ENCODE peak calls at places on chromosome 19, in ten cellular contexts. One of them, this sample, is unnamed.

GRCh38 chr19:41804327-41804726 is 7.9 kb downstream of the CEACAM3 start:
- DNase-seq in lower leg skin: no peak
- DNase-seq in ELR: no peak
- DNase-seq in astrocyte of the spinal cord: no peak
- DNase-seq in cardiac fibroblast: no peak
- DNase-seq in MCF 10A: no peak
- DNase-seq in upper lobe of right lung: no peak
- DNase-seq in AG08395: no peak
- DNase-seq in activated T-cell treated with anti-CD3 and anti-CD28 coated beads for 1 hour: no peak
- DNase-seq in ELF-1: no peak
- DNase-seq in this sample: no peak

GRCh38 chr19:55563261-55563690 is 17.4 kb downstream of the ZNF579 start:
- DNase-seq in astrocyte of the spinal cord: no peak
- DNase-seq in AG08395: peak
- DNase-seq in MCF 10A: no peak
- DNase-seq in upper lobe of right lung: no peak
- DNase-seq in activated T-cell treated with anti-CD3 and anti-CD28 coated beads for 1 hour: no peak
- DNase-seq in cardiac fibroblast: peak
- DNase-seq in lower leg skin: no peak
- DNase-seq in ELR: no peak
- DNase-seq in ELF-1: peak
- DNase-seq in this sample: peak

GRCh38 chr19:14661372-14661924 is 13.2 kb downstream of the ADGRE3 start:
- DNase-seq in ELF-1: peak
- DNase-seq in lower leg skin: no peak
- DNase-seq in MCF 10A: no peak
- DNase-seq in astrocyte of the spinal cord: no peak
- DNase-seq in ELR: no peak
- DNase-seq in cardiac fibroblast: no peak
- DNase-seq in activated T-cell treated with anti-CD3 and anti-CD28 coated beads for 1 hour: no peak
- DNase-seq in AG08395: no peak
- DNase-seq in upper lobe of right lung: no peak
- DNase-seq in this sample: no peak

GRCh38 chr19:58569943-58570670 is 3.0 kb downstream of the MZF1 start:
- DNase-seq in lower leg skin: no peak
- DNase-seq in cardiac fibroblast: no peak
- DNase-seq in astrocyte of the spinal cord: no peak
- DNase-seq in ELR: no peak
- DNase-seq in upper lobe of right lung: peak
- DNase-seq in ELF-1: no peak
- DNase-seq in AG08395: no peak
- DNase-seq in activated T-cell treated with anti-CD3 and anti-CD28 coated beads for 1 hour: no peak
- DNase-seq in MCF 10A: no peak
- DNase-seq in this sample: no peak

GRCh38 chr19:51166846-51167490 is 24.9 kb downstream of the SIGLEC7 start:
- DNase-seq in AG08395: no peak
- DNase-seq in cardiac fibroblast: no peak
- DNase-seq in MCF 10A: no peak
- DNase-seq in upper lobe of right lung: no peak
- DNase-seq in ELF-1: no peak
- DNase-seq in ELR: no peak
- DNase-seq in astrocyte of the spinal cord: no peak
- DNase-seq in lower leg skin: peak
- DNase-seq in activated T-cell treated with anti-CD3 and anti-CD28 coated beads for 1 hour: peak
- DNase-seq in this sample: no peak

GRCh38 chr19:38989066-38989605 is 13.6 kb upstream of the FBXO17 start:
- DNase-seq in astrocyte of the spinal cord: peak
- DNase-seq in ELR: peak
- DNase-seq in ELF-1: peak
- DNase-seq in cardiac fibroblast: peak
- DNase-seq in lower leg skin: no peak
- DNase-seq in MCF 10A: no peak
- DNase-seq in activated T-cell treated with anti-CD3 and anti-CD28 coated beads for 1 hour: no peak
- DNase-seq in upper lobe of right lung: no peak
- DNase-seq in AG08395: peak
- DNase-seq in this sample: peak

GRCh38 chr19:6261883-6262282 is 17.9 kb downstream of the MLLT1 start:
- DNase-seq in AG08395: no peak
- DNase-seq in upper lobe of right lung: no peak
- DNase-seq in ELR: no peak
- DNase-seq in activated T-cell treated with anti-CD3 and anti-CD28 coated beads for 1 hour: no peak
- DNase-seq in cardiac fibroblast: no peak
- DNase-seq in ELF-1: no peak
- DNase-seq in astrocyte of the spinal cord: no peak
- DNase-seq in lower leg skin: no peak
- DNase-seq in MCF 10A: no peak
- DNase-seq in this sample: no peak

GRCh38 chr19:1471514-1472107 is 7.4 kb downstream of the C19orf25 start:
- DNase-seq in MCF 10A: no peak
- DNase-seq in activated T-cell treated with anti-CD3 and anti-CD28 coated beads for 1 hour: no peak
- DNase-seq in ELF-1: no peak
- DNase-seq in astrocyte of the spinal cord: no peak
- DNase-seq in AG08395: no peak
- DNase-seq in upper lobe of right lung: no peak
- DNase-seq in cardiac fibroblast: no peak
- DNase-seq in ELR: peak
- DNase-seq in lower leg skin: no peak
- DNase-seq in this sample: no peak

GRCh38 chr19:27672309-27673047 is 1540.5 kb downstream of the UQCRFS1 start:
- DNase-seq in lower leg skin: no peak
- DNase-seq in ELF-1: no peak
- DNase-seq in MCF 10A: no peak
- DNase-seq in activated T-cell treated with anti-CD3 and anti-CD28 coated beads for 1 hour: no peak
- DNase-seq in AG08395: no peak
- DNase-seq in astrocyte of the spinal cord: no peak
- DNase-seq in cardiac fibroblast: no peak
- DNase-seq in ELR: no peak
- DNase-seq in upper lobe of right lung: no peak
- DNase-seq in this sample: peak

GRCh38 chr19:1518471-1518870 is 5.4 kb upstream of the PLK5 start:
- DNase-seq in MCF 10A: no peak
- DNase-seq in lower leg skin: no peak
- DNase-seq in ELR: no peak
- DNase-seq in activated T-cell treated with anti-CD3 and anti-CD28 coated beads for 1 hour: no peak
- DNase-seq in ELF-1: no peak
- DNase-seq in astrocyte of the spinal cord: no peak
- DNase-seq in upper lobe of right lung: no peak
- DNase-seq in cardiac fibroblast: no peak
- DNase-seq in AG08395: no peak
- DNase-seq in this sample: no peak

GRCh38 chr19:18712981-18713380 is 29.5 kb downstream of the CRTC1 start:
- DNase-seq in astrocyte of the spinal cord: no peak
- DNase-seq in lower leg skin: no peak
- DNase-seq in AG08395: no peak
- DNase-seq in cardiac fibroblast: peak
- DNase-seq in ELR: no peak
- DNase-seq in MCF 10A: no peak
- DNase-seq in ELF-1: peak
- DNase-seq in activated T-cell treated with anti-CD3 and anti-CD28 coated beads for 1 hour: no peak
- DNase-seq in upper lobe of right lung: no peak
- DNase-seq in this sample: no peak

GRCh38 chr19:49879243-49879960 is 1.9 kb downstream of the TBC1D17 start:
- DNase-seq in ELF-1: no peak
- DNase-seq in AG08395: no peak
- DNase-seq in lower leg skin: no peak
- DNase-seq in astrocyte of the spinal cord: no peak
- DNase-seq in ELR: no peak
- DNase-seq in MCF 10A: no peak
- DNase-seq in cardiac fibroblast: no peak
- DNase-seq in activated T-cell treated with anti-CD3 and anti-CD28 coated beads for 1 hour: no peak
- DNase-seq in upper lobe of right lung: no peak
- DNase-seq in this sample: no peak

GRCh38 chr19:18763674-18764590 is 27.2 kb downstream of the COMP start:
- DNase-seq in ELR: peak
- DNase-seq in ELF-1: no peak
- DNase-seq in MCF 10A: peak
- DNase-seq in AG08395: peak
- DNase-seq in upper lobe of right lung: peak
- DNase-seq in activated T-cell treated with anti-CD3 and anti-CD28 coated beads for 1 hour: no peak
- DNase-seq in lower leg skin: peak
- DNase-seq in astrocyte of the spinal cord: no peak
- DNase-seq in cardiac fibroblast: peak
- DNase-seq in this sample: peak

This sample was measured in myocyte.